ENCODE peak calls at places on chromosomes 12 and 14, in eight cellular contexts. R, H, W, E, D, L, S and K are unnamed samples.

GRCh38 chr14:67343601-67344230 is 15.9 kb downstream of the ATP6V1D start:
- DNase-seq in D (no peak), H (no peak), W (no peak), S (no peak), L (no peak), E (no peak), R (no peak), K (no peak)

GRCh38 chr14:93032301-93032929 is 83.3 kb downstream of the ITPK1 start:
- DNase-seq in D (no peak), W (no peak), E (no peak), R (no peak), H (no peak), L (no peak), S (no peak), K (no peak)

GRCh38 chr14:54650331-54651017 is 83.5 kb downstream of the SAMD4A start:
- DNase-seq in W (no peak), S (no peak), R (no peak), L (no peak), D (no peak), E (peak; percentile 63), H (no peak), K (no peak)

GRCh38 chr14:85317491-85318021 is 212.4 kb upstream of the FLRT2 start:
- DNase-seq in R (no peak), L (no peak), D (no peak), H (no peak), E (no peak), W (no peak), S (no peak), K (no peak)

GRCh38 chr12:107092669-107093546 is 441 bp downstream of the CRY1 start:
- DNase-seq in R (no peak), S (peak; percentile 55), D (no peak), E (peak; percentile 8), W (no peak), L (peak; percentile 78), H (peak; percentile 65), K (peak; percentile 87)

GRCh38 chr12:92369643-92370042 is 224.0 kb upstream of the BTG1 start:
- DNase-seq in W (no peak), L (no peak), S (no peak), H (no peak), R (no peak), E (peak; percentile 18), D (no peak), K (no peak)

GRCh38 chr14:53953828-53954550 is 2.6 kb downstream of the BMP4 start:
- DNase-seq in R (no peak), D (peak; percentile 63), E (peak; percentile 70), S (no peak), W (no peak), H (peak; percentile 43), L (no peak), K (no peak)

GRCh38 chr12:12954361-12954760 is 2.4 kb upstream of the GPRC5D start:
- DNase-seq in H (no peak), E (no peak), S (no peak), W (no peak), R (no peak), D (no peak), L (no peak), K (no peak)

GRCh38 chr12:12428961-12429657 is 72.2 kb downstream of the BORCS5 start:
- DNase-seq in L (no peak), D (no peak), E (no peak), W (no peak), R (no peak), S (no peak), H (no peak), K (no peak)

GRCh38 chr14:102363182-102363952 is 626 bp downstream of the TECPR2 start:
- DNase-seq in H (no peak), D (no peak), W (peak; percentile 33), R (no peak), E (peak; percentile 55), S (peak; percentile 10), L (peak; percentile 23), K (no peak)

GRCh38 chr12:48671231-48671856 is 10.7 kb downstream of the KANSL2 start:
- DNase-seq in L (no peak), E (no peak), R (no peak), H (no peak), S (no peak), W (no peak), D (no peak), K (no peak)

GRCh38 chr14:24264298-24264697 is 1.3 kb upstream of the TGM1 start:
- DNase-seq in H (no peak), R (no peak), L (no peak), S (no peak), W (no peak), D (no peak), E (no peak), K (no peak)

GRCh38 chr14:77186911-77187648 is 5.5 kb downstream of the TMEM63C start:
- DNase-seq in W (no peak), D (no peak), R (peak; percentile 27), H (no peak), L (no peak), E (no peak), S (no peak), K (peak; percentile 76)

GRCh38 chr12:22670762-22671161 is 45.8 kb downstream of the ETNK1 start:
- DNase-seq in R (no peak), E (no peak), W (no peak), D (no peak), L (no peak), S (no peak), H (no peak), K (no peak)

GRCh38 chr14:100617715-100618693 is 30.8 kb upstream of the BEGAIN start:
- DNase-seq in R (no peak), H (no peak), E (no peak), S (no peak), L (no peak), W (no peak), D (no peak), K (no peak)

GRCh38 chr12:78149459-78149858 is 318.8 kb downstream of the NAV3 start:
- DNase-seq in L (no peak), H (no peak), W (no peak), S (no peak), D (no peak), E (no peak), R (no peak), K (no peak)

GRCh38 chr12:96743606-96744005 is 163.5 kb upstream of the NEDD1 start:
- DNase-seq in R (no peak), E (no peak), S (no peak), L (no peak), H (no peak), W (no peak), D (no peak), K (no peak)

GRCh38 chr12:109385339-109386078 is 37.8 kb downstream of the MYO1H start:
- DNase-seq in S (no peak), W (peak; percentile 23), L (no peak), D (no peak), E (peak; percentile 41), H (no peak), R (peak; percentile 51), K (no peak)

GRCh38 chr14:77760381-77761204 is at the start of gene SNW1:
- DNase-seq in D (peak; percentile 92), E (peak; percentile 95), S (peak; percentile 77), H (peak; percentile 95), R (peak; percentile 83), W (peak; percentile 91), L (peak; percentile 93), K (peak; percentile 97)

GRCh38 chr12:129607756-129608155 is 296.1 kb downstream of the TMEM132D start:
- DNase-seq in H (no peak), R (no peak), W (no peak), E (no peak), L (no peak), D (no peak), S (no peak), K (no peak)

GRCh38 chr12:48681416-48681737 is 661 bp downstream of the KANSL2 start:
- DNase-seq in R (no peak), L (no peak), E (peak; percentile 17), H (no peak), W (no peak), D (no peak), S (peak; percentile 6), K (no peak)

GRCh38 chr14:75262641-75263040 is 16.0 kb upstream of the FOS start:
- DNase-seq in L (no peak), H (no peak), W (no peak), E (no peak), R (no peak), D (no peak), S (no peak), K (no peak)

GRCh38 chr14:79278798-79279644 is 932.3 kb downstream of the DIO2 start:
- DNase-seq in L (no peak), H (peak; percentile 97), S (no peak), D (peak; percentile 95), W (peak; percentile 85), E (peak; percentile 83), R (no peak), K (peak; percentile 92)

GRCh38 chr12:27020761-27021160 is 1.6 kb upstream of the MED21 start:
- DNase-seq in H (no peak), S (no peak), L (no peak), E (no peak), W (no peak), R (no peak), D (no peak), K (no peak)

GRCh38 chr12:68341822-68342221 is 9.7 kb upstream of the MDM1 start:
- DNase-seq in R (no peak), W (no peak), E (no peak), H (no peak), D (no peak), L (no peak), S (no peak), K (no peak)

GRCh38 chr12:114834621-114835020 is 150.6 kb upstream of the TBX3 start:
- DNase-seq in L (no peak), E (peak; percentile 54), H (peak; percentile 41), R (no peak), W (no peak), D (no peak), S (no peak), K (no peak)

GRCh38 chr14:50762001-50762930 is 68.7 kb downstream of the NIN start:
- DNase-seq in H (no peak), D (no peak), R (no peak), S (peak; percentile 24), L (peak; percentile 66), E (peak; percentile 52), W (no peak), K (no peak)

GRCh38 chr12:5012337-5012736 is 31.3 kb upstream of the KCNA5 start:
- DNase-seq in R (no peak), H (no peak), L (no peak), E (no peak), D (no peak), S (no peak), W (no peak), K (no peak)

GRCh38 chr14:37591941-37592287 is 3.1 kb downstream of the FOXA1 start:
- DNase-seq in S (no peak), D (no peak), L (no peak), H (no peak), R (no peak), E (no peak), W (no peak), K (no peak)

GRCh38 chr12:121590476-121591143 is 9.8 kb upstream of the KDM2B start:
- DNase-seq in W (no peak), E (peak; percentile 28), R (no peak), D (no peak), L (peak; percentile 67), S (peak; percentile 23), H (no peak), K (no peak)

GRCh38 chr12:6178981-6179761 is 21.0 kb upstream of the CD9 start:
- DNase-seq in R (no peak), L (no peak), E (no peak), H (peak; percentile 66), S (no peak), W (no peak), D (peak; percentile 66), K (no peak)

GRCh38 chr14:39217214-39217879 is 16.4 kb upstream of the MIA2 start:
- DNase-seq in W (no peak), H (no peak), S (no peak), L (no peak), D (no peak), R (peak; percentile 79), E (no peak), K (no peak)

GRCh38 chr12:101696477-101697196 is 803 bp upstream of the CHPT1 start:
- DNase-seq in R (no peak), E (peak; percentile 22), D (no peak), S (no peak), H (no peak), W (peak; percentile 26), L (no peak), K (no peak)

GRCh38 chr12:118981285-118982201 is at the start of gene SRRM4:
- DNase-seq in W (no peak), D (peak; percentile 96), R (no peak), E (peak; percentile 9), S (no peak), H (peak; percentile 95), L (no peak), K (no peak)